ENCODE peak calls at places on chromosomes 1 and 21, in four cellular contexts. Y is thoracic aorta, N is kidney, Q is ovary. O is an unnamed sample.

GRCh38 chr1:229664133-229664689 is 38.2 kb downstream of the URB2 start:
- DNase-seq in Q (no peak), N (no peak), Y (no peak), O (no peak)

GRCh38 chr1:28199328-28200233 is 23.1 kb upstream of the PTAFR start:
- DNase-seq in Y (no peak), Q (no peak), N (no peak), O (no peak)

GRCh38 chr1:98315309-98315708 is 346.2 kb upstream of the SNX7 start:
- DNase-seq in Y (peak; percentile 17), N (no peak), Q (no peak), O (no peak)

GRCh38 chr1:175536369-175536768 is 207.0 kb downstream of the TNR start:
- DNase-seq in Q (no peak), Y (no peak), N (no peak), O (no peak)

GRCh38 chr21:29078884-29079765 is 5.7 kb upstream of the CCT8 start:
- DNase-seq in Y (no peak), Q (no peak), N (no peak), O (no peak)

GRCh38 chr1:32774950-32775634 is 42.1 kb downstream of the YARS1 start:
- DNase-seq in N (peak; percentile 58), Y (no peak), Q (no peak), O (no peak)

GRCh38 chr1:109890115-109890953 is 20.3 kb upstream of the CSF1 start:
- DNase-seq in Y (no peak), N (no peak), Q (no peak), O (no peak)

GRCh38 chr1:28507247-28507645 is 1.4 kb downstream of the RCC1 start:
- DNase-seq in Q (no peak), Y (no peak), N (no peak), O (no peak)

GRCh38 chr1:165117482-165117881 is 239.0 kb downstream of the LMX1A start:
- DNase-seq in Y (no peak), Q (no peak), N (peak; percentile 53), O (no peak)

GRCh38 chr1:202374077-202374476 is 25.6 kb downstream of the PPP1R12B start:
- DNase-seq in Y (no peak), N (no peak), Q (no peak), O (no peak)

GRCh38 chr1:58971629-58972140 is 187.8 kb upstream of the JUN start:
- DNase-seq in Y (no peak), Q (peak; percentile 28), N (no peak), O (no peak)

GRCh38 chr1:89781494-89782126 is 39.2 kb upstream of the LRRC8D start:
- DNase-seq in Q (no peak), Y (no peak), N (no peak), O (no peak)

GRCh38 chr1:47180603-47181094 is 9.2 kb downstream of the PDZK1IP1 start:
- DNase-seq in Y (no peak), N (no peak), Q (no peak), O (peak; percentile 60)

GRCh38 chr1:47178665-47179022 is 11.2 kb downstream of the PDZK1IP1 start:
- DNase-seq in Q (no peak), Y (no peak), N (no peak), O (peak; percentile 45)

GRCh38 chr1:47178020-47178419 is 11.8 kb downstream of the PDZK1IP1 start:
- DNase-seq in Y (no peak), N (no peak), Q (no peak), O (no peak)

GRCh38 chr1:47179988-47180563 is 9.8 kb downstream of the PDZK1IP1 start:
- DNase-seq in Q (no peak), Y (no peak), N (peak; percentile 49), O (peak; percentile 44)

DNA sequence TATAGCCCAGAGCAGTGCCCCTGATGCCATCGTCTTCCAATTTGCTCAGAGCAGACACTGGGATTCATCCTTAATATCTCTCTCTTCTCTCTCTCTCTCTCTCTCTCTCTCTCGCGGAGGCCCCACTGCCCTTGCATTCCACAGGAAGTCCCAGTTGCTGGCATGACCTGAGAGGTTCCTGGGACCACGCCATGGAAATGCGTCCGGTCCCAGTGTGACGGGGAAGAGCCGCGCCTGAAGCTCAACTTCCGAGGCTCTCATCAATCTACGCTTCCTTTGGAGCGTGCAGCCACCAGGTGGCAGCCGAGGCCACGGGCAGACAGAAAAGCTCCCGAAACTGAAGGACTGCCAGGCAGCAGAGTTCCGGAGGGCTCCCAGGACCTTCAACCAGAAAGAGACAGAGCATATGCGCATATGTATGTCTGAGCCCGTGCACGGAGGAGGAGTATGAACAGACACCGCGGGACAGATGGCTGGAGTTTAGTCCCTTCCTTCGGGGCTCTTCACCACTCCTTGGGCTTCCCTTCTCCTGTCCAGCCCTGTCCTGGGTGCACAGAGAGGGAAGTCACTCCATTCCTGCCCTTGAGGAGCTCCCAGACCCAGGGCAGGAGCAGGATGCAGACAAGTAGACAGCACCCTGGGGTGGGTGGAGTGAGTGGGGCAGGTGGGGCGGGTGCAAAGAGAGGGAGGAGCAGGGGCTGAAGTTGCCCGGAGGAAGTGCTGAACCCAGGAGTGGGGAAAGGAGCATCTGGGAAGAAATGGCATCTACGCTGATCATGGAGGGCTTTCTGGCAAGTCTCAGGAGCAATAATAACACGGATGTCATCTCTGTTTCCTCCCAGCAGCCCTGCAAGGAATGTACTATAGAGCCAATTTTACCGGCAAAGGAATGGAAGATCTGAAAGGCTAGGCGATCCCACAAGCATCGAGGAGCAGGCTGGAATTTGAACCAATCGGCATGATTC is 10.5 kb downstream of the PDZK1IP1 start:
- DNase-seq in Y (peak; percentile 67), Q (peak; percentile 80), N (peak; percentile 95), O (peak; percentile 95)
- H3K4me3 ChIP-seq in Y (peak overlapping the region; percentile 82), Q (peak overlapping the region; percentile 19), N (peak overlapping the region; percentile 80), O (peak overlapping the region; percentile 44)

GRCh38 chr21:42013901-42014300 is 3.7 kb upstream of the ZBTB21 start:
- DNase-seq in N (no peak), Y (no peak), Q (no peak), O (no peak)

GRCh38 chr21:42010507-42011493 is 640 bp upstream of the ZBTB21 start:
- DNase-seq in Q (peak; percentile 46), Y (no peak), N (peak; percentile 89), O (peak; percentile 88)

GRCh38 chr21:42012344-42012743 is 2.2 kb upstream of the ZBTB21 start:
- DNase-seq in Y (no peak), N (no peak), Q (no peak), O (no peak)

GRCh38 chr21:42013338-42013737 is 3.2 kb upstream of the ZBTB21 start:
- DNase-seq in Q (no peak), Y (no peak), N (no peak), O (no peak)

GRCh38 chr21:42012763-42013329 is 2.7 kb upstream of the ZBTB21 start:
- DNase-seq in Q (no peak), N (no peak), Y (no peak), O (no peak)
- H3K27ac ChIP-seq in Q (no peak overlapping the region), N (no peak overlapping the region), Y (peak overlapping the region; percentile 32), O (no peak overlapping the region)

GRCh38 chr1:26697978-26698849 is 2.4 kb downstream of the ARID1A start:
- DNase-seq in Y (no peak), Q (peak; percentile 43), N (peak; percentile 82), O (peak; percentile 73)
- H3K4me3 ChIP-seq in Y (peak overlapping the region; percentile 94), Q (peak overlapping the region; percentile 87), N (peak overlapping the region; percentile 78), O (peak overlapping the region; percentile 83)

DNA sequence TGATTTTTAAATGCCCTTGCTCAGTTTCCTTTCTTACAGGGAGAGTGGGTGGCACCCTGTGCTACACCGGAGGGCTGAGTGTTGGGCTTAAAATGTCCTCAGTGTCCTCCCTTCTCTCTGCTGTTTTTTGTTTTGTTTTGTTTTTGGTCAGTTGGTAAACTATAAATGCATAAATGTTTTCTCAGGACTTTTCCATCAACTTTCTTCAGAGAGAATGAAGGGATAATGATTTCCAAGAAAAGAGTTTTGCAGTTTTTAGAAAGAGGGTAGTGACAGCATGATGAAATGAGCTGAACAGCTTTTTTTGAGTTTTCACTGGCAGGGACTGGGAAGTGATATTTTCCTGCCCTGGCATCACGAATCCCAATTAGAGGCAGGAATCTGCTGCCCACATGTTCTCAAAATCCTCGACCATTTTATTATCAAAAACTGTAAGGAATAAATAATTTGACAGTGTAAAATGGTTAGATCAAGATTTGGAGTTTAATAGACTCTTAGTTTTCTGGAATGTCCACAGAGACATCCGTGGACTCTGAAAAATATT is 15.2 kb downstream of the LAMC1 start:
- DNase-seq in Y (no peak), N (no peak), Q (no peak), O (no peak)
- H3K27ac ChIP-seq in Y (no peak overlapping the region), N (no peak overlapping the region), Q (no peak overlapping the region), O (no peak overlapping the region)